ENCODE peak calls at places on chromosomes 1 and 21, in seven cellular contexts. N is H9, Z is mesenchymal stem cell, S is mesendoderm, W is neuronal stem cell, J is IMR-90, F is trophoblast cell. L is an unnamed sample.

GRCh38 chr1:221437924-221438323 is 304.0 kb downstream of the DUSP10 start:
- DNase-seq in S (peak; percentile 16), N (no peak), F (peak; percentile 82), J (peak; percentile 90), W (no peak), Z (peak; percentile 91), L (no peak)

GRCh38 chr1:212453156-212453857 is 20.6 kb downstream of the NENF start:
- DNase-seq in N (no peak), W (no peak), Z (no peak), S (no peak), F (no peak), J (no peak), L (no peak)

GRCh38 chr1:1330366-1331067 is 563 bp upstream of the TAS1R3 start:
- DNase-seq in W (no peak), S (no peak), J (no peak), F (no peak), Z (no peak), N (no peak), L (no peak)

GRCh38 chr21:34075099-34075425 is 1.7 kb downstream of the MRPS6 start:
- DNase-seq in Z (no peak), F (no peak), W (no peak), N (no peak), J (no peak), S (no peak), L (no peak)

GRCh38 chr21:46161180-46161799 is 5.9 kb upstream of the FTCD start:
- DNase-seq in J (no peak), N (peak; percentile 27), Z (no peak), F (no peak), W (no peak), S (no peak), L (peak; percentile 42)

GRCh38 chr1:82604524-82604923 is 803.8 kb downstream of the ADGRL2 start:
- DNase-seq in Z (peak; percentile 7), J (no peak), F (peak; percentile 29), N (peak; percentile 45), W (peak; percentile 6), S (peak; percentile 66), L (peak; percentile 15)

GRCh38 chr1:206965781-206966180 is 4.5 kb downstream of the FCAMR start:
- DNase-seq in W (no peak), S (no peak), F (no peak), Z (no peak), J (no peak), N (no peak), L (no peak)

GRCh38 chr1:166978795-166979194 is 3.5 kb upstream of the ILDR2 start:
- DNase-seq in S (no peak), J (no peak), W (no peak), N (no peak), Z (no peak), F (no peak), L (no peak)

GRCh38 chr1:225845633-225846259 is 35.8 kb downstream of the EPHX1 start:
- DNase-seq in Z (peak; percentile 80), S (peak; percentile 98), N (peak; percentile 95), F (peak; percentile 80), W (peak; percentile 65), J (peak; percentile 75), L (peak; percentile 82)

GRCh38 chr1:244964112-244964971 is 100.0 kb upstream of the HNRNPU start:
- DNase-seq in N (no peak), J (peak; percentile 90), F (peak; percentile 90), S (peak; percentile 34), Z (peak; percentile 90), W (peak; percentile 9), L (no peak)

GRCh38 chr1:205689479-205689878 is 9.2 kb upstream of the SLC45A3 start:
- DNase-seq in W (peak; percentile 53), J (no peak), F (no peak), S (no peak), Z (no peak), N (no peak), L (no peak)

GRCh38 chr1:19435851-19436465 is 49.4 kb downstream of the CAPZB start:
- DNase-seq in S (no peak), Z (peak; percentile 71), N (no peak), W (no peak), J (peak; percentile 71), F (peak; percentile 94), L (no peak)
- H2BK5ac ChIP-seq in S (no peak overlapping the region), Z (no peak overlapping the region), N (no peak overlapping the region), W (no peak overlapping the region), J (peak overlapping the region; percentile 84), F (no peak overlapping the region), L (no peak overlapping the region)

DNA sequence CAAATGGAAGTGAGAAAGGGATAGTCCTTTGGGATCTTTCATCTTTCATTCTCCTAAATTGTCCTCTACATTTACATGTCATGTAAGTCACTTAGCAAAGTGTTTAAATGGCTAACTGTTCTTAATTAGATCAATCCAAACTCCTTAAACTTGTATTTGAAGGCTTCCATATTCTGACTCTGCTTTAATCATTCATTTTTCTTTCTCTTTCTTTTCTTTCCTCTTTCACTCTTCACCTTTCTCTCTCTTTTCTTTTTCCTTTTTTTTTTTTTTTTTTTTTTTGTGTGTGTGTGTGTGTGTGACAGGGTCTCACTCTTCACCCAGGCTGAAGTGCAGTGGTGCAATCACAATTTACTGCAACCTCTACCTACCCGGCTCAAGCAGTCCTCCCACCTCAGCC is 71.7 kb downstream of the RPS27 start:
- DNase-seq in J (no peak), W (no peak), F (no peak), S (no peak), Z (no peak), N (no peak), L (no peak)
- H2BK5ac ChIP-seq in J (no peak overlapping the region), W (no peak overlapping the region), F (no peak overlapping the region), S (no peak overlapping the region), Z (no peak overlapping the region), N (no peak overlapping the region), L (no peak overlapping the region)

GRCh38 chr21:32406405-32406804 is 6.1 kb upstream of the EVA1C start:
- DNase-seq in Z (no peak), N (no peak), W (no peak), S (no peak), J (no peak), F (no peak), L (no peak)
- H2BK5ac ChIP-seq in Z (no peak overlapping the region), N (no peak overlapping the region), W (no peak overlapping the region), S (no peak overlapping the region), J (no peak overlapping the region), F (no peak overlapping the region), L (no peak overlapping the region)

GRCh38 chr1:103525607-103526507 is at the start of gene RNPC3:
- DNase-seq in J (peak; percentile 91), F (peak; percentile 97), S (peak; percentile 92), Z (peak; percentile 96), W (peak; percentile 85), N (peak; percentile 83), L (peak; percentile 31)
- H2BK5ac ChIP-seq in J (peak within 1 kb of the TSS; percentile 92), F (peak within 1 kb of the TSS; percentile 64), S (no peak within 1 kb of the TSS), Z (peak within 1 kb of the TSS; percentile 66), W (no peak within 1 kb of the TSS), N (no peak within 1 kb of the TSS), L (peak within 1 kb of the TSS; percentile 95)

GRCh38 chr1:112332751-112333150 is 63.3 kb upstream of the CTTNBP2NL start:
- DNase-seq in S (no peak), Z (no peak), W (no peak), N (no peak), J (no peak), F (no peak), L (no peak)
- H2BK5ac ChIP-seq in S (no peak overlapping the region), Z (no peak overlapping the region), W (no peak overlapping the region), N (no peak overlapping the region), J (no peak overlapping the region), F (no peak overlapping the region), L (no peak overlapping the region)

DNA sequence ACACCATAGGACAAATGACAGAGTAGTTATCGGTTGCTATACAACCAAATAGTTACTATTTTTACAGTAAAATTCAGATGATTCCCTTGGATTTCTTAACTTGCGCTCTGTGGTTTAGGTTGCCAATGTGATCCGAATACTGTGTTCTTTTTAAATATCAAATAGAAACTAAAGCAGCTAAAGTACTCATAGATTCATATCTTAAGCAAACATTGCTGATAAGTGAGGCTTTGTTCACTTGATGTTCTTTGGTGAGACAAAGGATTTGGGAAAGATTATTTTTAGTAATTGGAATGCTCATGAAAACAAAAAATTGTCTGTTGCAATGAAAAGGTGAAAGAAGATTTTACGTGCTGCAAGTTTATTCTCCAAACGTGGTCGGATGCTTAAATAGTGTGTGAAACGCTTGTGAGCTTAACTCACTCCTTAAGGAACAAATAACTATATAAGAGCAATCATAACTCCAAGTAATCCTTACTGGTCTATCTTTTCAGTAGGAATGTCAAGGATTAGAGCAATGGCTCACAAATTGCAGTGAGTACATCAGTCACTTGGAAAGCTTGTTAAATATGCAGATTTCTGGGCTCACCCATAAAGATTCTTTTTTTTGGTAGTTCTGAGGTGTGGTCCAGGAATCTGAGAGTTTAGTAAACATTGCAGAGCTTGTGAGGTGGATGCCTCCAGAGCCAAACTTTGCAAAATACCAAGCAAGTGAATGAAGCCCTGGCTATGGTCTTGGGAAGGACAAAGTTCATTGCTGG is 31.8 kb upstream of the PDC start:
- DNase-seq in W (no peak), N (no peak), Z (no peak), F (peak; percentile 93), J (no peak), S (no peak), L (no peak)
- H2BK5ac ChIP-seq in W (no peak overlapping the region), N (no peak overlapping the region), Z (no peak overlapping the region), F (no peak overlapping the region), J (no peak overlapping the region), S (no peak overlapping the region), L (no peak overlapping the region)

GRCh38 chr1:8474369-8474768 is 156.5 kb downstream of the SLC45A1 start:
- DNase-seq in W (no peak), J (no peak), F (no peak), S (no peak), Z (no peak), N (no peak), L (no peak)

GRCh38 chr1:8477983-8478362 is 160.1 kb downstream of the SLC45A1 start:
- DNase-seq in S (no peak), Z (no peak), N (no peak), F (no peak), J (no peak), W (no peak), L (no peak)

GRCh38 chr1:8478566-8478965 is 160.7 kb downstream of the SLC45A1 start:
- DNase-seq in W (no peak), F (no peak), S (peak; percentile 37), N (no peak), J (no peak), Z (no peak), L (no peak)

GRCh38 chr1:8476021-8476420 is 158.1 kb downstream of the SLC45A1 start:
- DNase-seq in N (no peak), Z (no peak), F (no peak), W (no peak), S (no peak), J (no peak), L (no peak)

DNA sequence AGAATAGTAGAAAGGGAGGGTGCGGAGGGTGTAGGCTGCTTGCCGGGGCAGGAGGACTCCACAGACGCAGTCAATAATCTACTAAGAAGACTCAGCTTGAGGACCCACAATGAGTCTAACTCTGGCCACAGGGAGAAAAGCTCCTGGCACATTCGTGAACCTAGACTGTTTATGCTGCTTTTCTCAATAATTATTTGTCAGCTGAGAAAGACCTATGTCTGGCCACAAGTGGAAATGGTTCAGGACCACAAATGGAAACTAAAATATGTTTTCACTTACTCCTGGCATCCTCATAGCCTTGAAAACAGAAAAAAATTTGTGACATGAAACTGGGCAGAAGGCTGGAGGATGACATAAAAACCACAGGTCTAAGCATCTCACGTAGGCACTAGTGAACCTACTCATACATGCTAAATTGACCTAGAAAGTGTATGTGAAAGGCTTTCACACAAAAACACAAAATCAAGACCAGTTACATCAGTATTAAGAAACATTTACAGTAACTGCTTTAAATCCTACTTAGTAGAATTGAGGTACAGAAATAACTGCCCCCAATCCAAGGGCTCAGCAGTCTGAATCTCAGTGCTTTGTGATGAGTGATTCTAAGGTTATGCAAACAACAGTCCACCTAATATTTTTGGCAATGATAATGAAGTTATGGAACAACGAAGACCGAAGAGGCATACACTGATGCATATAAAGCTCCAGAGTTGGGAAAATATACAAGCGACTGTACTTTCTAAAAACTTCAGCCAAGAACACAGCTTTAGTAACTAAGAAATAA is 159.5 kb downstream of the SLC45A1 start:
- DNase-seq in Z (peak; percentile 35), S (no peak), W (no peak), N (no peak), J (peak; percentile 76), F (no peak), L (no peak)
- H2BK5ac ChIP-seq in Z (no peak overlapping the region), S (no peak overlapping the region), W (no peak overlapping the region), N (no peak overlapping the region), J (peak overlapping the region; percentile 59), F (no peak overlapping the region), L (no peak overlapping the region)

L was measured in H1.